ENCODE peak calls at places on chromosomes 12 and 14, in seven cellular contexts. T, L, H, K, R, I and J are unnamed samples.

GRCh38 chr14:82075566-82075965 is 541.9 kb upstream of the SEL1L start:
- DNase-seq in T (no peak), L (peak; percentile 31), H (no peak), K (peak; percentile 34), R (peak; percentile 11), I (no peak), J (no peak)

GRCh38 chr14:73768107-73768506 is 53.9 kb upstream of the PNMA1 start:
- DNase-seq in T (no peak), L (no peak), H (no peak), K (no peak), R (no peak), I (no peak), J (no peak)

GRCh38 chr12:132236930-132237771 is 92.2 kb downstream of the GALNT9 start:
- DNase-seq in T (no peak), L (no peak), H (no peak), K (no peak), R (no peak), I (no peak), J (no peak)

GRCh38 chr12:70449074-70449757 is 83.1 kb downstream of the KCNMB4 start:
- DNase-seq in T (no peak), L (no peak), H (no peak), K (no peak), R (no peak), I (no peak), J (peak; percentile 63)

GRCh38 chr12:132359551-132359950 is 30.2 kb upstream of the GALNT9 start:
- DNase-seq in T (no peak), L (no peak), H (no peak), K (peak; percentile 8), R (no peak), I (no peak), J (no peak)

GRCh38 chr12:75944097-75944904 is 87.3 kb downstream of the PHLDA1 start:
- DNase-seq in T (peak; percentile 90), L (no peak), H (no peak), K (no peak), R (peak; percentile 48), I (peak; percentile 89), J (peak; percentile 59)

GRCh38 chr12:1594045-1594294 is 411 bp downstream of the FBXL14 start:
- DNase-seq in T (no peak), L (no peak), H (no peak), K (peak; percentile 66), R (peak; percentile 78), I (no peak), J (peak; percentile 84)

GRCh38 chr12:121279507-121279915 is 17.0 kb downstream of the CAMKK2 start:
- DNase-seq in T (no peak), L (peak; percentile 34), H (no peak), K (peak; percentile 84), R (no peak), I (no peak), J (no peak)

GRCh38 chr12:79655036-79655435 is 35.7 kb downstream of the PAWR start:
- DNase-seq in T (no peak), L (no peak), H (no peak), K (no peak), R (no peak), I (no peak), J (peak; percentile 89)